ENCODE peak calls at places on chromosomes 11 and 22, in eight cellular contexts. G, P, R, Z, L, S, U and F are unnamed samples.

GRCh38 chr22:48346911-48347310 is 1480.8 kb downstream of the BRD1 start:
- DNase-seq in G (no peak), P (no peak), R (no peak), Z (no peak), L (no peak), S (no peak), U (no peak), F (no peak)

GRCh38 chr11:66007201-66007634 is 4.6 kb upstream of the CST6 start:
- DNase-seq in G (no peak), P (no peak), R (no peak), Z (no peak), L (no peak), S (peak; percentile 30), U (peak; percentile 68), F (no peak)

GRCh38 chr11:128741928-128742327 is 48.1 kb downstream of the FLI1 start:
- DNase-seq in G (no peak), P (no peak), R (no peak), Z (no peak), L (no peak), S (no peak), U (no peak), F (no peak)

GRCh38 chr11:95577716-95578460 is 211.7 kb downstream of the FAM76B start:
- DNase-seq in G (no peak), P (no peak), R (no peak), Z (peak; percentile 55), L (peak; percentile 83), S (no peak), U (no peak), F (peak; percentile 79)

GRCh38 chr11:19493446-19493845 is 219.2 kb upstream of the NAV2 start:
- DNase-seq in G (no peak), P (no peak), R (no peak), Z (peak; percentile 65), L (no peak), S (peak; percentile 15), U (no peak), F (no peak)

GRCh38 chr22:37032535-37033460 is 13.3 kb downstream of the MPST start:
- DNase-seq in G (no peak), P (no peak), R (no peak), Z (no peak), L (peak; percentile 37), S (no peak), U (no peak), F (no peak)

GRCh38 chr22:44137415-44137814 is 43.3 kb upstream of the PARVG start:
- DNase-seq in G (no peak), P (no peak), R (no peak), Z (no peak), L (no peak), S (no peak), U (no peak), F (no peak)

GRCh38 chr11:789951-790350 is at the start of gene CEND1:
- DNase-seq in G (no peak), P (no peak), R (no peak), Z (peak; percentile 93), L (peak; percentile 54), S (peak; percentile 79), U (no peak), F (no peak)

GRCh38 chr11:62713343-62713742 is 5.9 kb downstream of the GNG3 start:
- DNase-seq in G (no peak), P (no peak), R (no peak), Z (peak; percentile 44), L (no peak), S (no peak), U (peak; percentile 65), F (no peak)

GRCh38 chr11:68317147-68317785 is 4.9 kb downstream of the LRP5 start:
- DNase-seq in G (no peak), P (no peak), R (no peak), Z (no peak), L (no peak), S (no peak), U (no peak), F (no peak)

GRCh38 chr11:112280268-112281126 is 19.8 kb upstream of the PLET1 start:
- DNase-seq in G (peak; percentile 48), P (peak; percentile 90), R (peak; percentile 53), Z (peak; percentile 82), L (peak; percentile 83), S (peak; percentile 91), U (peak; percentile 75), F (peak; percentile 78)

GRCh38 chr22:45007247-45007945 is 2.4 kb downstream of the PHF21B start:
- DNase-seq in G (no peak), P (peak; percentile 94), R (no peak), Z (no peak), L (peak; percentile 27), S (peak; percentile 96), U (peak; percentile 47), F (peak; percentile 2)

GRCh38 chr11:108197351-108197750 is 25.1 kb downstream of the NPAT start:
- DNase-seq in G (no peak), P (no peak), R (no peak), Z (no peak), L (no peak), S (no peak), U (no peak), F (no peak)

DNA sequence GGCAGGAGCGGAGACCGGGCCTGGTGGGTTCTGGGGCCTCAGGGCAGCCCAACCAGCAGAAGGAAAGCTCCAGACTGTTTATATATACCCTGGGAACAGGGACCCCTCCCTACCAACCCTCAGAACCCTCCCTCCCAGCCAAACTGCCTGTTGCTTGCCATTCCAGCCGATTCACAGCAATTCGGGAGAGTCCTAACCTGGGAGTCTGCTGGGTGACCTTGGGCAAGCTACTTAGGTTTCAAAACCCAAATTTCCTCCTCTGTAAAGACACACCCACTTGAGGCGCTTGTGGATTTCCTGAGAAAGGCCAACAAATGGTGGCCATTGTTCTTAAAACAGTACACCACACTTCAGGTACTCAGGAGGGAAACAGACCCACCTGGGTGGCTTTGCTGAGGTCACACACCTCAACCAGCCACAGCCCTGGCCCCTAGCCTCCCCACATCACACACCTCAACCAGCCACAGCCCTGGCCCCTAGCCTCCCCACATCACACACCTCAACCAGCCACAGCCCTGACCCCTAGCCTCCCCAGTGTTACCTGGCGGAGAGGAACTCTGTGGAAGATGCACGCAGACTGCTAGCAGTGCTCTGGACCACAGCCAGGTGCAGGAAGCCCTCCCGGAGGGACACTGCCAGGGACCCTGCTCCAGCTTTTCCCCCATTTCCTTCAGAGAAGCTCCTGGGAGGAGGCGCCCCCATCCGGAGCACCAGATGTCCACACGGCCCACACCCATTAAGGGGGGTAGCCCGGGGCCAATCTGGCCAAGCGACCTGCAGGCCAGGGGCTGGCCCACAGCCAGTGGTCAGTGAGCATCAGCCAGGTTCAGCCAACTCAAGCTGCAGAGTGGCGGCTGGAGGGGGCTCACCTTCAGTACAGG is 6.2 kb downstream of the SHISA8 start:
- DNase-seq in G (no peak), P (no peak), R (no peak), Z (no peak), L (no peak), S (peak; percentile 34), U (no peak), F (no peak)
- H3K4me3 ChIP-seq in G (peak overlapping the region; percentile 22), P (no peak overlapping the region), R (no peak overlapping the region), Z (no peak overlapping the region), L (no peak overlapping the region), S (no peak overlapping the region), U (no peak overlapping the region), F (no peak overlapping the region)

DNA sequence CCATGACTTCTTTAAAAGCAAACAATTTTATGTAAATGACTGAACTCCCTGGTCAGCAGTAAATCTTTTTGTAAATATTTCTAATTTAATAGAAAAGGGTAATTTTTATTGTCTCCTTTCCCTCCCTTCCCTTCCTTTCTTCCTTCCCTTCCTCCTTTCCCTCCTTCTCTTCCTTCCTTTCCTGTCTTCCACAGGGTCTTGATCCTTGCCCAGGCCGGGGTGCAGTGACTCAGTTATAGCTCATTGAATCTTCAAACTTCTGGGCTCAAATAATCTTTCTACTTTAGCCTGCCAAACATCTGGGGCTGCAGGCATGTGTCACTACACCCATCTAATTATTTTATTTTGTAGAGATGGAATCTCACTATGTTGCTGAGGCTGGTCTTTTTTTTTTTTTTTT is 21.3 kb downstream of the IPO7 start:
- DNase-seq in G (no peak), P (no peak), R (no peak), Z (no peak), L (peak; percentile 35), S (no peak), U (no peak), F (no peak)
- H3K36me3 ChIP-seq in G (no peaks in the 10 kb centered on the region), P (peaks cover 32% of the 10 kb centered on the region), R (peaks cover 20% of the 10 kb centered on the region), Z (peaks cover 30% of the 10 kb centered on the region), L (peaks cover 23% of the 10 kb centered on the region), S (peaks cover 38% of the 10 kb centered on the region), U (no peaks in the 10 kb centered on the region), F (peaks cover 25% of the 10 kb centered on the region)

GRCh38 chr11:118263694-118264567 is at the start of gene MPZL2:
- DNase-seq in G (no peak), P (peak; percentile 17), R (no peak), Z (no peak), L (no peak), S (peak; percentile 63), U (no peak), F (no peak)
- H3K4me3 ChIP-seq in G (peak within 1 kb of the TSS; percentile 8), P (no peak within 1 kb of the TSS), R (no peak within 1 kb of the TSS), Z (no peak within 1 kb of the TSS), L (no peak within 1 kb of the TSS), S (peak within 1 kb of the TSS; percentile 22), U (peak within 1 kb of the TSS; percentile 14), F (no peak within 1 kb of the TSS)

GRCh38 chr22:21971858-21972275 is 10.7 kb downstream of the TOP3B start:
- DNase-seq in G (no peak), P (no peak), R (no peak), Z (no peak), L (no peak), S (no peak), U (no peak), F (no peak)

GRCh38 chr22:21972293-21972779 is 10.3 kb downstream of the TOP3B start:
- DNase-seq in G (peak; percentile 28), P (peak; percentile 49), R (peak; percentile 31), Z (peak; percentile 86), L (peak; percentile 23), S (peak; percentile 66), U (no peak), F (peak; percentile 31)

GRCh38 chr22:21970037-21970799 is 12.4 kb downstream of the TOP3B start:
- DNase-seq in G (no peak), P (no peak), R (no peak), Z (no peak), L (no peak), S (no peak), U (no peak), F (no peak)

GRCh38 chr22:21972806-21973205 is 9.8 kb downstream of the TOP3B start:
- DNase-seq in G (no peak), P (no peak), R (no peak), Z (no peak), L (no peak), S (no peak), U (no peak), F (no peak)

DNA sequence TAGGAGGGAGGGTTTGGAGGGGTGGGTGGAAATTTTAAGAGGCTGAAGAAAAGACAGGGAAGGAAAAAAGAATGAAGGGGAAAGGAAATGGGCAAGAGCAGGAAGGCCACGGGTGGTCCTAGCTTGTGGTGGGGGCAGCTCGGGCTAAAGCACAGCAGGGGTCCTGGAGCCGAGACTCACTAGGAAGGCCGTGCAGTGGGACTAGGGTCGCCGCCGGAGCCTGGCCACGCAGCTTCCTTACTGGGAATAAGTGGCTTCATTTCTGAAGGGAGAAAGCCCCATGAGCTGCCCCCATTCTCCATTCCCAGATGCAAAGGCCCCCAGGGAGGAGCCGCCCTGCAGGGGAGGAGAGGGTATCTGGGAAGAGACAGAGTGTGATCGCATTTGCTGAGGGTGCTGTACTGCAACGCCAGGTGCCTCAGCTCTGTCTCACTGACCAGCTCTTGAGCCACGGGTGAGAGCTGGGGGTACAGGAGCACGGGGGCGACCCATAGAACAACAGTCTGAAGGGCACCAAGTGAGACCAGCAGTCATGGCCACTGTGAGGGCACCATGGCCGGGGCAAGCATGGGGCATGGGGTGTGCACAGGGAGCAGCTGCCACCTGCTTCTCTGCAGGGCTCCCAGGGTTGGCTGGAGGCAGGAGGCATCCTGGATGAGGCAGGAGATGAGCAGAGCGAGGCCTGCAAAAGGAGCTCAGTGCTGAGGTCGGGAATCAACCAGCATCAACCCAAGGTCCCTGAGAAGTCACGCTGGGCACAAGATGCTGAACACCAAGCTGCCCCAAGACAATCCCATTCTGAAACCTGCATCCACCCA is 11.6 kb downstream of the TOP3B start:
- DNase-seq in G (no peak), P (no peak), R (no peak), Z (no peak), L (no peak), S (no peak), U (no peak), F (no peak)
- H3K36me3 ChIP-seq in G (peaks cover 71% of the 10 kb centered on the region), P (peaks cover 45% of the 10 kb centered on the region), R (peaks cover 99% of the 10 kb centered on the region), Z (peaks cover 42% of the 10 kb centered on the region), L (peaks cover 82% of the 10 kb centered on the region), S (no peaks in the 10 kb centered on the region), U (no peaks in the 10 kb centered on the region), F (peaks cover 90% of the 10 kb centered on the region)